ENCODE peak calls at places on chromosomes 6 and 20, in five cellular contexts. Q is spleen, N is ovary, R is heart left ventricle, J is H54. Z is an unnamed sample.

GRCh38 chr6:112184996-112185395 is 69.4 kb downstream of the LAMA4 start:
- DNase-seq in Q (no peak), N (no peak), R (no peak), J (no peak), Z (no peak)

GRCh38 chr20:24472426-24472825 is 3.0 kb downstream of the SYNDIG1 start:
- DNase-seq in Q (no peak), N (no peak), R (no peak), J (no peak), Z (no peak)

GRCh38 chr6:21595265-21595950 is 1.9 kb downstream of the SOX4 start:
- DNase-seq in Q (peak), N (peak), R (peak), J (no peak), Z (no peak)

GRCh38 chr20:21505810-21506530 is 7.9 kb downstream of the NKX2-2 start:
- DNase-seq in Q (peak), N (no peak), R (peak), J (no peak), Z (peak)

GRCh38 chr6:35973670-35974222 is 50.7 kb downstream of the SLC26A8 start:
- DNase-seq in Q (no peak), N (no peak), R (no peak), J (peak), Z (peak)

GRCh38 chr6:153129873-153130514 is 1.1 kb downstream of the RGS17 start:
- DNase-seq in Q (peak), N (no peak), R (no peak), J (peak), Z (no peak)

GRCh38 chr6:19551611-19552010 is 285.6 kb upstream of the ID4 start:
- DNase-seq in Q (no peak), N (no peak), R (no peak), J (no peak), Z (no peak)

GRCh38 chr20:51574248-51575033 is 31.9 kb upstream of the NFATC2 start:
- DNase-seq in Q (no peak), N (no peak), R (no peak), J (no peak), Z (no peak)

GRCh38 chr20:41889125-41889870 is 271.1 kb upstream of the CHD6 start:
- DNase-seq in Q (no peak), N (no peak), R (no peak), J (no peak), Z (no peak)

GRCh38 chr6:141413196-141413595 is 719.5 kb upstream of the GJE1 start:
- DNase-seq in Q (no peak), N (no peak), R (no peak), J (no peak), Z (no peak)

GRCh38 chr6:80962382-80962781 is 790.1 kb downstream of the TENT5A start:
- DNase-seq in Q (no peak), N (no peak), R (no peak), J (no peak), Z (no peak)

GRCh38 chr6:137399949-137400443 is 94.2 kb downstream of the OLIG3 start:
- DNase-seq in Q (no peak), N (no peak), R (no peak), J (no peak), Z (no peak)

GRCh38 chr6:117414770-117415169 is 11.0 kb downstream of the ROS1 start:
- DNase-seq in Q (no peak), N (no peak), R (no peak), J (no peak), Z (no peak)

GRCh38 chr6:38640216-38640909 is 634 bp upstream of the BTBD9 start:
- DNase-seq in Q (peak), N (peak), R (no peak), J (no peak), Z (no peak)

GRCh38 chr20:51321343-51322163 is 221.0 kb downstream of the NFATC2 start:
- DNase-seq in Q (no peak), N (no peak), R (no peak), J (no peak), Z (no peak)

GRCh38 chr6:144156334-144156733 is 6.0 kb downstream of the STX11 start:
- DNase-seq in Q (no peak), N (no peak), R (no peak), J (no peak), Z (no peak)

GRCh38 chr6:140183881-140184280 is 809.4 kb upstream of the CITED2 start:
- DNase-seq in Q (no peak), N (no peak), R (no peak), J (no peak), Z (no peak)

GRCh38 chr6:165008971-165009370 is 300.4 kb downstream of the C6orf118 start:
- DNase-seq in Q (no peak), N (no peak), R (no peak), J (no peak), Z (no peak)

GRCh38 chr6:41644297-41644879 is 6.1 kb downstream of the MDFI start:
- DNase-seq in Q (peak), N (no peak), R (no peak), J (no peak), Z (peak)

GRCh38 chr6:87706187-87706966 is 4.3 kb upstream of the AKIRIN2 start:
- DNase-seq in Q (no peak), N (no peak), R (no peak), J (no peak), Z (no peak)

GRCh38 chr6:111841822-111842221 is 31.4 kb downstream of the FYN start:
- DNase-seq in Q (peak), N (no peak), R (peak), J (no peak), Z (no peak)

GRCh38 chr6:166950443-166950821 is 5.9 kb downstream of the RNASET2 start:
- DNase-seq in Q (peak), N (no peak), R (no peak), J (no peak), Z (no peak)

GRCh38 chr20:57943291-57943690 is 233.5 kb upstream of the PMEPA1 start:
- DNase-seq in Q (no peak), N (no peak), R (no peak), J (no peak), Z (no peak)

GRCh38 chr6:118203421-118204000 is 296.4 kb downstream of the SLC35F1 start:
- DNase-seq in Q (no peak), N (no peak), R (no peak), J (no peak), Z (no peak)

GRCh38 chr6:99434702-99435530 is 9.8 kb upstream of the PNISR start:
- DNase-seq in Q (no peak), N (no peak), R (no peak), J (no peak), Z (no peak)

DNA sequence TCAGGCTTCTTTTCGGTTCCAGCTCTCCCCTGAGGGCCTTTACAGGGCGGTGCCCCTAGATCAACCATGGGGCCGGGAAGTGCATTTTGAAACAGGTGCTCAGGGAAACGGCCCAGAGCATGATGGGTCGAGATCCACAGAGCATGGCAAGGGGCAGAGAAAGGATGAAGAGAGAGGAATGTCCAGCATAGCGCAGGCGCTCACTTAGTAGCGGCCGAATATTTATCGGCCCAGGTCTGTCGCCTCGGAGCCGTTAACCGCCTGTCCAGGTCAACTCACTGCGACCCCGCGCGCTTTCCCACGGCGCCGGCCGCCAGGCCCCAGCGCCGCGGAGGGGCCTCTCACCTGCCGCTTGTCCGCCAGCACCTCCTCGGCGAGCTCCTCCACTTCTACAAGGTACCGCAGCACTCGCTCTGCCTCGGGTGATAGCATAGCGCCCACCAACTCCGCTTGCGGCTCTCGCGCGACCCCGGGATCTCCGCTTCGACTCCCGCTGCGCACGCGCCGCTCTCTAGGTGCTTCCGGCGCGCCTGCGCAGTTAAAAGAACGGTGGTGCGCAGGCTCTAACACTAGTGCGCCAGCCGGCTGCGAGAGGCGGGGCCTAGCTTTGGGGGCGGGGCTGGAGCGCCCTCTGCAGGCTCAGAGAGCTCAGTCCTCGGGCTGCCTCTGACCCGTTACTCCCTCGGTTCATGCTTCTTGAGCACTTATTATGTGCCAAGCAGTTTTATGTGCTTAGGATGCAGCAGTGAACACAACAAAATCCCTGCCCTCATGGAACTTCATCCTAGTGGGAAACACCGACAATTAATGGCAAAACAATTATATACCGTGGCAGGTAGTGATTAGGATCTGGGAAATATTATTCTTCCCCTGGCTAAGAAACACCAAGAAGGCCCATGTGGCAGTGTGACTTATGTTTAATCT is at the start of gene PDRG1:
- DNase-seq in Q (peak), N (peak), R (peak), J (peak), Z (peak)
- TF ChIP-seq POLR2A in Q (no peak), N (peak), R (no peak), J (peak), Z (peak)

GRCh38 chr6:156777866-156778614 is 862 bp downstream of the ARID1B start:
- DNase-seq in Q (peak), N (peak), R (peak), J (no peak), Z (peak)

GRCh38 chr6:156775717-156776116 is 1.5 kb upstream of the ARID1B start:
- DNase-seq in Q (no peak), N (peak), R (no peak), J (peak), Z (no peak)

GRCh38 chr6:156776470-156776840 is 723 bp upstream of the ARID1B start:
- DNase-seq in Q (no peak), N (no peak), R (no peak), J (peak), Z (no peak)

GRCh38 chr6:156777577-156777865 is 343 bp downstream of the ARID1B start:
- DNase-seq in Q (no peak), N (no peak), R (no peak), J (no peak), Z (no peak)

DNA sequence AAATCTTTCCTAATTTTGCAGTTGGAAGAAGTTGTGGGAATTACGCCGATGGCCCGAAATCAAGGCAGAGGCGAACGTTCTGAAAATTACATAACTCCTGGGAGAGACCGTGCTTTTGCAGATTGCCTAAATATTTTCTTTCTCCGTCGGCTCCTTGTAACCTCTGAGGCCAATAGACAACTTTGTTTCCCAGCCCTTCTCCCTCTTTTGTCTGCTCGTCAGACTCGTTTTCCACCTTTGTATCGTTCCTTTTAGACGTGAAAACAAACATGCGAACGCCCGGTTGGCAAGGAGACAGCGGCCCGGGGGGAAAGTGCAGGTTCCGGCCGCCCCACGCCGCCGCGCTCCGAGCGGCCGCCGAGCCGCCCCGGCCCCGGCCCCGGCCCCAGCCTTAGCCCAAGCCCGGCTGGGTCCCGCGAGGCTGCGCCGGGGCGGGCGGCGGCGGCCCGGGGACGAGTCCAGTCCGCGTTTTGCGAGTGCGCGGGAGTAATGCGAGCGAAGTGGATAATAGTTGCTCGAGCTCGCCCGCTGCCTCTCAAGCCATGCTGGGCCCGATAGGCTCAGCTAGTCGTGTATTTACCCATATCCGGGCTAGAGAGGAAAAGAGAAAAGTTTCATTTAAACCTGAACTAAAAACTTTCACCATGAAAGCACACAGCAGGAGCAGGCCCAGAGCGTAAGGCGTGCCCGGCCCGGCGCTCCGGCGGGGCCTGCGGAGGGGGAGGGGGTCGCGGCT is at the start of gene ARID1B:
- DNase-seq in Q (peak), N (peak), R (peak), J (peak), Z (peak)
- TF ChIP-seq POLR2A in Q (peak), N (peak), R (no peak), J (peak), Z (peak)

GRCh38 chr20:52859156-52859887 is 112.8 kb upstream of the TSHZ2 start:
- DNase-seq in Q (no peak), N (peak), R (peak), J (no peak), Z (peak)
- TF ChIP-seq POLR2A in Q (no peak), N (no peak), R (no peak), J (no peak), Z (peak)

GRCh38 chr20:34820805-34821578 is 4.5 kb downstream of the NCOA6 start:
- DNase-seq in Q (no peak), N (no peak), R (no peak), J (no peak), Z (no peak)

GRCh38 chr20:34824026-34824860 is 1.2 kb downstream of the NCOA6 start:
- DNase-seq in Q (peak), N (peak), R (peak), J (peak), Z (peak)

GRCh38 chr20:34824861-34825529 is 456 bp downstream of the NCOA6 start:
- DNase-seq in Q (peak), N (peak), R (peak), J (peak), Z (peak)

GRCh38 chr20:34829191-34829590 is 3.7 kb upstream of the NCOA6 start:
- DNase-seq in Q (no peak), N (no peak), R (no peak), J (no peak), Z (no peak)

DNA sequence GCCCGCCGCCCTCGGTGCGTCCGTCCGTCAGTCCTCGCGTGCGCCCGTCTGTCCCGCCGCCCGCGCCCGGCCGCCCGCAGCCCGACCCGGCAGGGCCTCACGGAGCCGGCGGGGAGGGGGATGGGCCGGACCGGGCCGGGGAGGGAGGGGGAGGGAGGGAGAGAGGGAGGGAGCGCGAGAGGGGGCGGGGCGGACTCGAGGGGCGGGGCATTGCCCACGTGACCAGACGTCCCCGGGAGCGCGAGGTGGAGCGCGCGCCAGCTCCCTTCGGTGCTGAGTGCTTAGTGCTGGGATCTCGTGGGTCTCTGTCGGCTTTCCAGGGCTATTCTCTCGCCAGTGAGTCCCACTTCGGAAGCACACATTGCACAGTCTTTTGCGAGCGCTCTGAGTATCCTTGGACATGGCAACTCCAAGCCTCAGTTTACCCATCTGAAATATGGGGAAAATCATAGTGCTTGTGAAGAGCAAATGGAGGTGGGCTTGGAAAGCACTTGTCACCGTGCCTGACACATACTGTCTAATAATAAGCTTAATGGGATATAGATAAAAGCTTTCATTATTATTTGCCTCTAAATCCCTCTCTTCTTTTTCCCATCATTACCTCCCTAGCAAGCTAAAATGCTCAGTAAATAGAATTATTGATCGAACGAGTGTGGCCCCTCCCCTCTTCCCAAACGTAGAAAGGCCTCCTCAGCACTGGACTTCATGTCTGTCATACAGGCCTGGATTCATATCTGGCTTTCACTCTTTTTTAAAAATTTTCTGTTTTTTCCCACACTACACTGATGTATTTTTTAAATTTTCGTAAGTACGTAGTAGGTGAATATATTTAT is at the start of gene NCOA6:
- DNase-seq in Q (peak), N (peak), R (peak), J (peak), Z (peak)
- TF ChIP-seq POLR2A in Q (no peak), N (no peak), R (no peak), J (peak), Z (peak)

DNA sequence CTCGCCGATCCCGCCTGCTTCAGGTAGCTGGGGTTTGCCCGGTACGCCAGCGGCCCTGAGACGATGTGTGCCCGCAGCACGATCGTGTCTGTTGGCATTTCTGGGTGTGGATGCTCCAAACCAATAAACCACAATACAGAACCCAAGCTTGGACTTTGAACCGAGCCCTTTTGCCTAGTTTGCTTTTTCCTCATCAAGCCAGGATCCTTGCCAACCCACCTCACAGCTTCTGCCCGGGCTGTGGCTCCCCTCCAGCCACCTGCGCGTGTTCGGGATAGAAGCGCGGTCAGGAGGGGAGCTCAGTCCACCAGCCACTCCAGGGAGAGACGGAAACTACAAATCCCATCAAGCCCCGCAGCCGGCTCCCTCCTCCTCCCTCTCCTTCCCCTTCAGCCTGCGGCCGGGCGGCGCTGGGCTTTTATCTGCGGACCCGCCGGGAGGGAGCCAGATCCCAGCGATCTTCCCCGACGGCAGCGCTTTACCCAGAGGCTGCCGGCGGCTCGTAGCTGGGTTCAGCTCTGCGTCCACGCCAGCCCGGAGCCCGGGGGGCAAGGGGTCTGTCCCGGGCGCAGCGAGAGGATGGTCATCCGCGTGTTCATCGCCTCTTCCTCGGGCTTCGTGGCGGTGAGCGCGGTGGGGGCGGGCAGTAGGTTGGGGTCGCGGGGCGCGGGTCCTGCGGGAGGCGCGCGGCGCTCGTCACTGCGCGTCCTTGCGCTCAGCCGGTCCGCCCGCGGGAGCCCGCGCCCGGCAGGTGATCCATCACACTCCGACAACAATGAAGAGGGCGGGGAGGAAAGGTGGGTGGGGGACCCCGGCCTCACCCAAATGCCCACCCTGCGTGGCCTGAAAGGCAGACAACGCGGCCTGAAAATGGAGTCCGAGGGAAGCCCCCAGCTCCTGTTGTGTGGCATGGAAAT is at the start of gene SH3BGRL2:
- DNase-seq in Q (peak), N (peak), R (peak), J (peak), Z (peak)
- TF ChIP-seq POLR2A in Q (no peak), N (no peak), R (no peak), J (no peak), Z (peak)

GRCh38 chr6:7106752-7107577 is 796 bp upstream of the RREB1 start:
- DNase-seq in Q (peak), N (peak), R (peak), J (no peak), Z (peak)
- TF ChIP-seq POLR2A in Q (no peak), N (no peak), R (no peak), J (no peak), Z (no peak)

DNA sequence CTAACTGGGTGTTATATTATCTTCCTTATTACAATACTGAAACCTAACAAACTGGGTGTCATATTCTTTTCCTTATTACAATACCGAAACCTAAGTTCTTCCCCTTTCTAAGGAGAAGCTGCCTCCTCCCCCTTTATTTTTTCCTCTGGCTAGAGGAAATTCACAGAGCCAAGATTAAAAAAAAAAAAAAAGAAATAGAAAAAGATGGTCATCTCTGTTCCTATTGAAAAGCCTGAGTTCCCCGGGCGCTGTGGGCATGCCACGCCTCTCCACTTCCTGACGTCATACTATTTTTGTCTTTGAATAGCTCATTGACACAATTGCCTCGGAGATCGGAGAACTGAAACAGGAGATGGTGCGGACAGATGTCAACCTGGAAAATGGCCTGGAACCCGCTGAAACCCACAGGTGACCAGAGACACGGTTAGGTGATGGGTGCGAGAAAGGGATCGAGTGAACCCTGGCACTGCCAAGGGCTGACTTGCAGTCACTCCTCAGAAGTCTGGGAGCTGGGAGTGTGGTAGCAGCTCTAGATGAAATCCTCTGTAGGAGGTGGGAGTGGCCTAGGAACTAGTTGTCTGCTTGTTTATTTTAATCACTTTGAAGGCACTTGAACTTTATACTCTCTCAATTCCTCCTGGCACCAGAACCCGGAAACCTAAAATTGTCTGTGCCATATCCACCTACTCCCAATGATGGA is 82.2 kb upstream of the NAA20 start:
- DNase-seq in Q (no peak), N (peak), R (peak), J (no peak), Z (peak)
- TF ChIP-seq POLR2A in Q (no peak), N (no peak), R (no peak), J (no peak), Z (peak)

GRCh38 chr6:12313992-12314589 is 23.9 kb downstream of the EDN1 start:
- DNase-seq in Q (peak), N (no peak), R (no peak), J (no peak), Z (no peak)
- TF ChIP-seq POLR2A in Q (no peak), N (no peak), R (no peak), J (no peak), Z (no peak)